ENCODE peak calls at places on chromosomes 7 and 10, in eight cellular contexts. One of them, this sample, is unnamed.

GRCh38 chr7:132469681-132470080 is 106.6 kb downstream of the PLXNA4 start:
- DNase-seq in MM.1S: no peak
- DNase-seq in sigmoid colon: no peak
- DNase-seq in NCI-H510A: no peak
- DNase-seq in COR-L47: no peak
- DNase-seq in activated naive CD4-positive, alpha-beta T cell treated with anti-CD3 and anti-CD28 coated beads for 36 hours: no peak
- DNase-seq in activated CD4-positive, CD25-positive, alpha-beta regulatory T cell: no peak
- DNase-seq in stimulated activated CD4-positive, alpha-beta T cell treated with anti-CD3 and anti-CD28 coated beads, Interleukin-1b, Interleukin-23, amount 100 ng/mL, for 48 hours: no peak
- DNase-seq in this sample: no peak

GRCh38 chr10:62305813-62306212 is 37.2 kb upstream of the RTKN2 start:
- DNase-seq in MM.1S: peak
- DNase-seq in sigmoid colon: no peak
- DNase-seq in NCI-H510A: no peak
- DNase-seq in COR-L47: no peak
- DNase-seq in activated naive CD4-positive, alpha-beta T cell treated with anti-CD3 and anti-CD28 coated beads for 36 hours: no peak
- DNase-seq in activated CD4-positive, CD25-positive, alpha-beta regulatory T cell: no peak
- DNase-seq in stimulated activated CD4-positive, alpha-beta T cell treated with anti-CD3 and anti-CD28 coated beads, Interleukin-1b, Interleukin-23, amount 100 ng/mL, for 48 hours: no peak
- DNase-seq in this sample: no peak

GRCh38 chr10:76717141-76717540 is 920.5 kb downstream of the KCNMA1 start:
- DNase-seq in MM.1S: no peak
- DNase-seq in sigmoid colon: no peak
- DNase-seq in NCI-H510A: no peak
- DNase-seq in COR-L47: no peak
- DNase-seq in activated naive CD4-positive, alpha-beta T cell treated with anti-CD3 and anti-CD28 coated beads for 36 hours: no peak
- DNase-seq in activated CD4-positive, CD25-positive, alpha-beta regulatory T cell: no peak
- DNase-seq in stimulated activated CD4-positive, alpha-beta T cell treated with anti-CD3 and anti-CD28 coated beads, Interleukin-1b, Interleukin-23, amount 100 ng/mL, for 48 hours: no peak
- DNase-seq in this sample: no peak

GRCh38 chr7:279821-280220 is 10.1 kb upstream of the FOXL3 start:
- DNase-seq in MM.1S: no peak
- DNase-seq in sigmoid colon: no peak
- DNase-seq in NCI-H510A: no peak
- DNase-seq in COR-L47: no peak
- DNase-seq in activated naive CD4-positive, alpha-beta T cell treated with anti-CD3 and anti-CD28 coated beads for 36 hours: no peak
- DNase-seq in activated CD4-positive, CD25-positive, alpha-beta regulatory T cell: no peak
- DNase-seq in stimulated activated CD4-positive, alpha-beta T cell treated with anti-CD3 and anti-CD28 coated beads, Interleukin-1b, Interleukin-23, amount 100 ng/mL, for 48 hours: no peak
- DNase-seq in this sample: no peak

GRCh38 chr10:131675104-131675503 is 225.7 kb upstream of the PPP2R2D start:
- DNase-seq in MM.1S: no peak
- DNase-seq in sigmoid colon: peak
- DNase-seq in NCI-H510A: no peak
- DNase-seq in COR-L47: no peak
- DNase-seq in activated naive CD4-positive, alpha-beta T cell treated with anti-CD3 and anti-CD28 coated beads for 36 hours: no peak
- DNase-seq in activated CD4-positive, CD25-positive, alpha-beta regulatory T cell: no peak
- DNase-seq in stimulated activated CD4-positive, alpha-beta T cell treated with anti-CD3 and anti-CD28 coated beads, Interleukin-1b, Interleukin-23, amount 100 ng/mL, for 48 hours: no peak
- DNase-seq in this sample: no peak

GRCh38 chr7:38716397-38716796 is 85.2 kb upstream of the AMPH start:
- DNase-seq in MM.1S: no peak
- DNase-seq in sigmoid colon: no peak
- DNase-seq in NCI-H510A: no peak
- DNase-seq in COR-L47: no peak
- DNase-seq in activated naive CD4-positive, alpha-beta T cell treated with anti-CD3 and anti-CD28 coated beads for 36 hours: no peak
- DNase-seq in activated CD4-positive, CD25-positive, alpha-beta regulatory T cell: no peak
- DNase-seq in stimulated activated CD4-positive, alpha-beta T cell treated with anti-CD3 and anti-CD28 coated beads, Interleukin-1b, Interleukin-23, amount 100 ng/mL, for 48 hours: no peak
- DNase-seq in this sample: no peak

GRCh38 chr7:57407125-57407524 is 42.9 kb upstream of the ZNF716 start:
- DNase-seq in MM.1S: no peak
- DNase-seq in sigmoid colon: no peak
- DNase-seq in NCI-H510A: no peak
- DNase-seq in COR-L47: no peak
- DNase-seq in activated naive CD4-positive, alpha-beta T cell treated with anti-CD3 and anti-CD28 coated beads for 36 hours: no peak
- DNase-seq in activated CD4-positive, CD25-positive, alpha-beta regulatory T cell: no peak
- DNase-seq in stimulated activated CD4-positive, alpha-beta T cell treated with anti-CD3 and anti-CD28 coated beads, Interleukin-1b, Interleukin-23, amount 100 ng/mL, for 48 hours: no peak
- DNase-seq in this sample: no peak

GRCh38 chr7:116951366-116952292 is 1.7 kb upstream of the ST7 start:
- DNase-seq in MM.1S: no peak
- DNase-seq in sigmoid colon: no peak
- DNase-seq in NCI-H510A: no peak
- DNase-seq in COR-L47: peak
- DNase-seq in activated naive CD4-positive, alpha-beta T cell treated with anti-CD3 and anti-CD28 coated beads for 36 hours: no peak
- DNase-seq in activated CD4-positive, CD25-positive, alpha-beta regulatory T cell: no peak
- DNase-seq in stimulated activated CD4-positive, alpha-beta T cell treated with anti-CD3 and anti-CD28 coated beads, Interleukin-1b, Interleukin-23, amount 100 ng/mL, for 48 hours: no peak
- DNase-seq in this sample: no peak

GRCh38 chr10:131901181-131901829 is 497 bp downstream of the PPP2R2D start:
- DNase-seq in MM.1S: peak
- DNase-seq in sigmoid colon: peak
- DNase-seq in NCI-H510A: no peak
- DNase-seq in COR-L47: no peak
- DNase-seq in activated naive CD4-positive, alpha-beta T cell treated with anti-CD3 and anti-CD28 coated beads for 36 hours: peak
- DNase-seq in activated CD4-positive, CD25-positive, alpha-beta regulatory T cell: peak
- DNase-seq in stimulated activated CD4-positive, alpha-beta T cell treated with anti-CD3 and anti-CD28 coated beads, Interleukin-1b, Interleukin-23, amount 100 ng/mL, for 48 hours: peak
- DNase-seq in this sample: no peak

GRCh38 chr10:101014966-101015581 is 15.5 kb downstream of the LZTS2 start:
- DNase-seq in MM.1S: no peak
- DNase-seq in sigmoid colon: no peak
- DNase-seq in NCI-H510A: no peak
- DNase-seq in COR-L47: no peak
- DNase-seq in activated naive CD4-positive, alpha-beta T cell treated with anti-CD3 and anti-CD28 coated beads for 36 hours: no peak
- DNase-seq in activated CD4-positive, CD25-positive, alpha-beta regulatory T cell: no peak
- DNase-seq in stimulated activated CD4-positive, alpha-beta T cell treated with anti-CD3 and anti-CD28 coated beads, Interleukin-1b, Interleukin-23, amount 100 ng/mL, for 48 hours: no peak
- DNase-seq in this sample: no peak

GRCh38 chr10:75611081-75611971 is 179.9 kb downstream of the LRMDA start:
- DNase-seq in MM.1S: peak
- DNase-seq in sigmoid colon: no peak
- DNase-seq in NCI-H510A: no peak
- DNase-seq in COR-L47: no peak
- DNase-seq in activated naive CD4-positive, alpha-beta T cell treated with anti-CD3 and anti-CD28 coated beads for 36 hours: no peak
- DNase-seq in activated CD4-positive, CD25-positive, alpha-beta regulatory T cell: no peak
- DNase-seq in stimulated activated CD4-positive, alpha-beta T cell treated with anti-CD3 and anti-CD28 coated beads, Interleukin-1b, Interleukin-23, amount 100 ng/mL, for 48 hours: no peak
- DNase-seq in this sample: no peak

GRCh38 chr10:89095701-89096391 is 105.2 kb downstream of the FAS start:
- DNase-seq in MM.1S: no peak
- DNase-seq in sigmoid colon: no peak
- DNase-seq in NCI-H510A: no peak
- DNase-seq in COR-L47: no peak
- DNase-seq in activated naive CD4-positive, alpha-beta T cell treated with anti-CD3 and anti-CD28 coated beads for 36 hours: no peak
- DNase-seq in activated CD4-positive, CD25-positive, alpha-beta regulatory T cell: no peak
- DNase-seq in stimulated activated CD4-positive, alpha-beta T cell treated with anti-CD3 and anti-CD28 coated beads, Interleukin-1b, Interleukin-23, amount 100 ng/mL, for 48 hours: no peak
- DNase-seq in this sample: no peak

GRCh38 chr7:96962221-96962620 is 43.1 kb upstream of the DLX6 start:
- DNase-seq in MM.1S: no peak
- DNase-seq in sigmoid colon: no peak
- DNase-seq in NCI-H510A: no peak
- DNase-seq in COR-L47: no peak
- DNase-seq in activated naive CD4-positive, alpha-beta T cell treated with anti-CD3 and anti-CD28 coated beads for 36 hours: no peak
- DNase-seq in activated CD4-positive, CD25-positive, alpha-beta regulatory T cell: no peak
- DNase-seq in stimulated activated CD4-positive, alpha-beta T cell treated with anti-CD3 and anti-CD28 coated beads, Interleukin-1b, Interleukin-23, amount 100 ng/mL, for 48 hours: no peak
- DNase-seq in this sample: no peak

GRCh38 chr7:68542831-68543230 is 1055.4 kb upstream of the AUTS2 start:
- DNase-seq in MM.1S: no peak
- DNase-seq in sigmoid colon: no peak
- DNase-seq in NCI-H510A: no peak
- DNase-seq in COR-L47: peak
- DNase-seq in activated naive CD4-positive, alpha-beta T cell treated with anti-CD3 and anti-CD28 coated beads for 36 hours: no peak
- DNase-seq in activated CD4-positive, CD25-positive, alpha-beta regulatory T cell: no peak
- DNase-seq in stimulated activated CD4-positive, alpha-beta T cell treated with anti-CD3 and anti-CD28 coated beads, Interleukin-1b, Interleukin-23, amount 100 ng/mL, for 48 hours: no peak
- DNase-seq in this sample: no peak

GRCh38 chr10:79007037-79007842 is 61.5 kb upstream of the ZMIZ1 start:
- DNase-seq in MM.1S: no peak
- DNase-seq in sigmoid colon: peak
- DNase-seq in NCI-H510A: peak
- DNase-seq in COR-L47: no peak
- DNase-seq in activated naive CD4-positive, alpha-beta T cell treated with anti-CD3 and anti-CD28 coated beads for 36 hours: no peak
- DNase-seq in activated CD4-positive, CD25-positive, alpha-beta regulatory T cell: no peak
- DNase-seq in stimulated activated CD4-positive, alpha-beta T cell treated with anti-CD3 and anti-CD28 coated beads, Interleukin-1b, Interleukin-23, amount 100 ng/mL, for 48 hours: no peak
- DNase-seq in this sample: no peak

GRCh38 chr7:104973909-104974415 is 40.0 kb upstream of the KMT2E start:
- DNase-seq in MM.1S: no peak
- DNase-seq in sigmoid colon: no peak
- DNase-seq in NCI-H510A: no peak
- DNase-seq in COR-L47: no peak
- DNase-seq in activated naive CD4-positive, alpha-beta T cell treated with anti-CD3 and anti-CD28 coated beads for 36 hours: no peak
- DNase-seq in activated CD4-positive, CD25-positive, alpha-beta regulatory T cell: no peak
- DNase-seq in stimulated activated CD4-positive, alpha-beta T cell treated with anti-CD3 and anti-CD28 coated beads, Interleukin-1b, Interleukin-23, amount 100 ng/mL, for 48 hours: no peak
- DNase-seq in this sample: no peak

GRCh38 chr7:105178928-105179541 is 165.0 kb downstream of the KMT2E start:
- DNase-seq in MM.1S: no peak
- DNase-seq in sigmoid colon: no peak
- DNase-seq in NCI-H510A: no peak
- DNase-seq in COR-L47: no peak
- DNase-seq in activated naive CD4-positive, alpha-beta T cell treated with anti-CD3 and anti-CD28 coated beads for 36 hours: no peak
- DNase-seq in activated CD4-positive, CD25-positive, alpha-beta regulatory T cell: no peak
- DNase-seq in stimulated activated CD4-positive, alpha-beta T cell treated with anti-CD3 and anti-CD28 coated beads, Interleukin-1b, Interleukin-23, amount 100 ng/mL, for 48 hours: no peak
- DNase-seq in this sample: no peak

GRCh38 chr7:44294325-44295069 is 30.9 kb downstream of the CAMK2B start:
- DNase-seq in MM.1S: no peak
- DNase-seq in sigmoid colon: peak
- DNase-seq in NCI-H510A: no peak
- DNase-seq in COR-L47: no peak
- DNase-seq in activated naive CD4-positive, alpha-beta T cell treated with anti-CD3 and anti-CD28 coated beads for 36 hours: peak
- DNase-seq in activated CD4-positive, CD25-positive, alpha-beta regulatory T cell: no peak
- DNase-seq in stimulated activated CD4-positive, alpha-beta T cell treated with anti-CD3 and anti-CD28 coated beads, Interleukin-1b, Interleukin-23, amount 100 ng/mL, for 48 hours: no peak
- DNase-seq in this sample: no peak

GRCh38 chr10:58239561-58240169 is 28.0 kb downstream of the IPMK start:
- DNase-seq in MM.1S: no peak
- DNase-seq in sigmoid colon: no peak
- DNase-seq in NCI-H510A: no peak
- DNase-seq in COR-L47: no peak
- DNase-seq in activated naive CD4-positive, alpha-beta T cell treated with anti-CD3 and anti-CD28 coated beads for 36 hours: no peak
- DNase-seq in activated CD4-positive, CD25-positive, alpha-beta regulatory T cell: no peak
- DNase-seq in stimulated activated CD4-positive, alpha-beta T cell treated with anti-CD3 and anti-CD28 coated beads, Interleukin-1b, Interleukin-23, amount 100 ng/mL, for 48 hours: no peak
- DNase-seq in this sample: no peak

GRCh38 chr7:12350971-12351370 is 52.7 kb downstream of the VWDE start:
- DNase-seq in MM.1S: no peak
- DNase-seq in sigmoid colon: no peak
- DNase-seq in NCI-H510A: no peak
- DNase-seq in COR-L47: no peak
- DNase-seq in activated naive CD4-positive, alpha-beta T cell treated with anti-CD3 and anti-CD28 coated beads for 36 hours: no peak
- DNase-seq in activated CD4-positive, CD25-positive, alpha-beta regulatory T cell: no peak
- DNase-seq in stimulated activated CD4-positive, alpha-beta T cell treated with anti-CD3 and anti-CD28 coated beads, Interleukin-1b, Interleukin-23, amount 100 ng/mL, for 48 hours: no peak
- DNase-seq in this sample: no peak

GRCh38 chr10:79140083-79140793 is 71.5 kb downstream of the ZMIZ1 start:
- DNase-seq in MM.1S: no peak
- DNase-seq in sigmoid colon: no peak
- DNase-seq in NCI-H510A: no peak
- DNase-seq in COR-L47: no peak
- DNase-seq in activated naive CD4-positive, alpha-beta T cell treated with anti-CD3 and anti-CD28 coated beads for 36 hours: no peak
- DNase-seq in activated CD4-positive, CD25-positive, alpha-beta regulatory T cell: no peak
- DNase-seq in stimulated activated CD4-positive, alpha-beta T cell treated with anti-CD3 and anti-CD28 coated beads, Interleukin-1b, Interleukin-23, amount 100 ng/mL, for 48 hours: no peak
- DNase-seq in this sample: no peak

GRCh38 chr7:30931161-30931926 is 19.7 kb downstream of the AQP1 start:
- DNase-seq in MM.1S: no peak
- DNase-seq in sigmoid colon: peak
- DNase-seq in NCI-H510A: no peak
- DNase-seq in COR-L47: no peak
- DNase-seq in activated naive CD4-positive, alpha-beta T cell treated with anti-CD3 and anti-CD28 coated beads for 36 hours: no peak
- DNase-seq in activated CD4-positive, CD25-positive, alpha-beta regulatory T cell: no peak
- DNase-seq in stimulated activated CD4-positive, alpha-beta T cell treated with anti-CD3 and anti-CD28 coated beads, Interleukin-1b, Interleukin-23, amount 100 ng/mL, for 48 hours: no peak
- DNase-seq in this sample: no peak

GRCh38 chr7:20327047-20327446 is 3.7 kb upstream of the ITGB8 start:
- DNase-seq in MM.1S: no peak
- DNase-seq in sigmoid colon: no peak
- DNase-seq in NCI-H510A: no peak
- DNase-seq in COR-L47: no peak
- DNase-seq in activated naive CD4-positive, alpha-beta T cell treated with anti-CD3 and anti-CD28 coated beads for 36 hours: no peak
- DNase-seq in activated CD4-positive, CD25-positive, alpha-beta regulatory T cell: no peak
- DNase-seq in stimulated activated CD4-positive, alpha-beta T cell treated with anti-CD3 and anti-CD28 coated beads, Interleukin-1b, Interleukin-23, amount 100 ng/mL, for 48 hours: no peak
- DNase-seq in this sample: no peak

GRCh38 chr10:132554991-132555647 is 17.5 kb downstream of the INPP5A start:
- DNase-seq in MM.1S: no peak
- DNase-seq in sigmoid colon: peak
- DNase-seq in NCI-H510A: no peak
- DNase-seq in COR-L47: no peak
- DNase-seq in activated naive CD4-positive, alpha-beta T cell treated with anti-CD3 and anti-CD28 coated beads for 36 hours: peak
- DNase-seq in activated CD4-positive, CD25-positive, alpha-beta regulatory T cell: peak
- DNase-seq in stimulated activated CD4-positive, alpha-beta T cell treated with anti-CD3 and anti-CD28 coated beads, Interleukin-1b, Interleukin-23, amount 100 ng/mL, for 48 hours: peak
- DNase-seq in this sample: no peak

GRCh38 chr7:15977663-15978062 is 291.2 kb upstream of the MEOX2 start:
- DNase-seq in MM.1S: no peak
- DNase-seq in sigmoid colon: no peak
- DNase-seq in NCI-H510A: no peak
- DNase-seq in COR-L47: no peak
- DNase-seq in activated naive CD4-positive, alpha-beta T cell treated with anti-CD3 and anti-CD28 coated beads for 36 hours: no peak
- DNase-seq in activated CD4-positive, CD25-positive, alpha-beta regulatory T cell: no peak
- DNase-seq in stimulated activated CD4-positive, alpha-beta T cell treated with anti-CD3 and anti-CD28 coated beads, Interleukin-1b, Interleukin-23, amount 100 ng/mL, for 48 hours: no peak
- DNase-seq in this sample: no peak

GRCh38 chr7:108596560-108596959 is 26.9 kb downstream of the DNAJB9 start:
- DNase-seq in MM.1S: peak
- DNase-seq in sigmoid colon: no peak
- DNase-seq in NCI-H510A: no peak
- DNase-seq in COR-L47: no peak
- DNase-seq in activated naive CD4-positive, alpha-beta T cell treated with anti-CD3 and anti-CD28 coated beads for 36 hours: no peak
- DNase-seq in activated CD4-positive, CD25-positive, alpha-beta regulatory T cell: no peak
- DNase-seq in stimulated activated CD4-positive, alpha-beta T cell treated with anti-CD3 and anti-CD28 coated beads, Interleukin-1b, Interleukin-23, amount 100 ng/mL, for 48 hours: no peak
- DNase-seq in this sample: no peak

GRCh38 chr10:127880557-127880956 is 12.2 kb downstream of the CLRN3 start:
- DNase-seq in MM.1S: peak
- DNase-seq in sigmoid colon: no peak
- DNase-seq in NCI-H510A: no peak
- DNase-seq in COR-L47: no peak
- DNase-seq in activated naive CD4-positive, alpha-beta T cell treated with anti-CD3 and anti-CD28 coated beads for 36 hours: no peak
- DNase-seq in activated CD4-positive, CD25-positive, alpha-beta regulatory T cell: no peak
- DNase-seq in stimulated activated CD4-positive, alpha-beta T cell treated with anti-CD3 and anti-CD28 coated beads, Interleukin-1b, Interleukin-23, amount 100 ng/mL, for 48 hours: no peak
- DNase-seq in this sample: no peak

GRCh38 chr7:123198111-123198510 is 1.7 kb downstream of the SLC13A1 start:
- DNase-seq in MM.1S: no peak
- DNase-seq in sigmoid colon: no peak
- DNase-seq in NCI-H510A: no peak
- DNase-seq in COR-L47: no peak
- DNase-seq in activated naive CD4-positive, alpha-beta T cell treated with anti-CD3 and anti-CD28 coated beads for 36 hours: no peak
- DNase-seq in activated CD4-positive, CD25-positive, alpha-beta regulatory T cell: no peak
- DNase-seq in stimulated activated CD4-positive, alpha-beta T cell treated with anti-CD3 and anti-CD28 coated beads, Interleukin-1b, Interleukin-23, amount 100 ng/mL, for 48 hours: no peak
- DNase-seq in this sample: no peak

GRCh38 chr10:31320179-31320597 is 1.2 kb downstream of the ZEB1 start:
- DNase-seq in MM.1S: peak
- DNase-seq in sigmoid colon: peak
- DNase-seq in NCI-H510A: no peak
- DNase-seq in COR-L47: no peak
- DNase-seq in activated naive CD4-positive, alpha-beta T cell treated with anti-CD3 and anti-CD28 coated beads for 36 hours: peak
- DNase-seq in activated CD4-positive, CD25-positive, alpha-beta regulatory T cell: peak
- DNase-seq in stimulated activated CD4-positive, alpha-beta T cell treated with anti-CD3 and anti-CD28 coated beads, Interleukin-1b, Interleukin-23, amount 100 ng/mL, for 48 hours: peak
- DNase-seq in this sample: no peak

This sample was measured in NCI-H2227 treated with DMSO at 0.1 percent for 48 hours.